ENCODE peak calls at places on chromosomes 7 and 10, in five cellular contexts. F is esophagus squamous epithelium, V is dorsolateral prefrontal cortex, A is H1, N is IMR-90. Z is an unnamed sample.
A peak's percentile ranks its signal among the peaks of the same experiment; 100 is the strongest.

GRCh38 chr10:74900297-74900696 is 73.9 kb downstream of the KAT6B start:
- DNase-seq in F (no peak), V (no peak), A (no peak), N (no peak), Z (no peak)

GRCh38 chr7:136114966-136115762 is 138.0 kb upstream of the MTPN start:
- DNase-seq in F (no peak), V (no peak), A (peak; percentile 82), N (peak; percentile 52), Z (peak; percentile 25)

GRCh38 chr7:43537765-43538403 is 45.0 kb upstream of the STK17A start:
- DNase-seq in F (no peak), V (no peak), A (no peak), N (no peak), Z (no peak)

GRCh38 chr7:44854644-44855364 is 6.9 kb upstream of the H2AZ2 start:
- DNase-seq in F (no peak), V (no peak), A (no peak), N (peak; percentile 47), Z (no peak)

GRCh38 chr10:123140164-123140982 is 4.6 kb downstream of the HMX3 start:
- DNase-seq in F (no peak), V (no peak), A (peak; percentile 78), N (no peak), Z (no peak)

GRCh38 chr7:16007911-16008310 is 321.4 kb upstream of the MEOX2 start:
- DNase-seq in F (no peak), V (no peak), A (no peak), N (no peak), Z (no peak)

GRCh38 chr10:70743879-70744278 is 41.3 kb downstream of the TBATA start:
- DNase-seq in F (no peak), V (no peak), A (no peak), N (no peak), Z (no peak)

GRCh38 chr7:37092548-37092947 is 356.1 kb downstream of the ELMO1 start:
- DNase-seq in F (no peak), V (no peak), A (no peak), N (no peak), Z (no peak)

GRCh38 chr7:99919814-99920618 is 686 bp upstream of the TRIM4 start:
- DNase-seq in F (no peak), V (no peak), A (no peak), N (peak; percentile 9), Z (no peak)

GRCh38 chr7:81515009-81515408 is 254.8 kb downstream of the HGF start:
- DNase-seq in F (no peak), V (no peak), A (no peak), N (peak; percentile 49), Z (peak; percentile 53)

GRCh38 chr10:58028597-58029366 is 238.9 kb downstream of the IPMK start:
- DNase-seq in F (no peak), V (no peak), A (no peak), N (peak; percentile 89), Z (peak; percentile 69)

GRCh38 chr10:112919721-112920120 is 30.3 kb upstream of the TCF7L2 start:
- DNase-seq in F (no peak), V (no peak), A (no peak), N (peak; percentile 87), Z (peak; percentile 80)

GRCh38 chr10:6023661-6024333 is 38.4 kb downstream of the IL2RA start:
- DNase-seq in F (no peak), V (no peak), A (no peak), N (no peak), Z (peak; percentile 82)

GRCh38 chr10:24703700-24704099 is 20.0 kb downstream of the ARHGAP21 start:
- DNase-seq in F (no peak), V (no peak), A (no peak), N (peak; percentile 93), Z (peak; percentile 65)

GRCh38 chr7:138979226-138979979 is 1.8 kb downstream of the KIAA1549 start:
- DNase-seq in F (no peak), V (no peak), A (no peak), N (peak; percentile 24), Z (peak; percentile 27)

GRCh38 chr7:106056513-106057203 is 55.5 kb downstream of the SYPL1 start:
- DNase-seq in F (no peak), V (peak; percentile 58), A (peak; percentile 71), N (peak; percentile 69), Z (peak; percentile 52)

GRCh38 chr7:53485354-53485753 is 449.9 kb downstream of the POM121L12 start:
- DNase-seq in F (no peak), V (no peak), A (no peak), N (no peak), Z (no peak)

GRCh38 chr7:26912933-26913536 is 48.6 kb upstream of the SKAP2 start:
- DNase-seq in F (no peak), V (no peak), A (no peak), N (no peak), Z (no peak)

GRCh38 chr10:79017882-79018550 is 50.8 kb upstream of the ZMIZ1 start:
- DNase-seq in F (no peak), V (no peak), A (no peak), N (no peak), Z (no peak)

GRCh38 chr7:51326646-51327286 is 10.2 kb upstream of the COBL start:
- DNase-seq in F (no peak), V (no peak), A (peak; percentile 84), N (no peak), Z (no peak)

GRCh38 chr7:51325231-51325630 is 8.6 kb upstream of the COBL start:
- DNase-seq in F (no peak), V (no peak), A (no peak), N (no peak), Z (no peak)

GRCh38 chr7:51325937-51326336 is 9.3 kb upstream of the COBL start:
- DNase-seq in F (no peak), V (no peak), A (peak; percentile 29), N (no peak), Z (no peak)

GRCh38 chr7:51321961-51322515 is 5.4 kb upstream of the COBL start:
- DNase-seq in F (no peak), V (no peak), A (peak; percentile 39), N (no peak), Z (no peak)

DNA sequence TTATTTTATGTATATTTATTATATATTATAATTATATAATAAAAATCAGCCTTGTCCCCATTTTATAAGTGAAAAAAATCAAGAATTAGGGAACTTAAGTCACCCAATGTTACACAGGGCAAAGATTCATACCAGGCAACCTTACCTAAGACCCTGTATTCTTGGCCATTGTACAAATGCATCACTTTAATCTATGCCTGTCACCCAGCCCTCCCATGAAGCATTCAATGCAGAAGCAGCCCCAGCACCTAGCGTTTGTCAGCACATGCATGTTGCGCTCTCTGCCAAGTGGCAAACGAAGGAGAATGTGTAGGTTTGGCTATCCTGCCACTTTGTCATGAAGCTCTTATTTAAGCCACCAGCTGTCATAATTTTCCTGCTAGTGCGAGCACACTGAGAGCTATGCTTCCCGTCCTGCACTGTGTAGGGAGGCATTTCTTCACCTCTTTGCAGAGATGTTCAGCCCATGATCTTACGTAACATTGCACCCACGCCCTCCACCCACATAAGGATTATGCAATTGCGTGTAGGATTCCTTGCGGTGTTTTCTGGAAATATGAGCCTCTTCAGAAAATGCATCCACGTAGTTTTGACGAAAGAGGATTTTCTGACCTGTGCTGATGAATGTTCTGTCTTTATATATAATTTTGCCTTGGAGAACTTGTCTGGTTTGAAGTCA is 7.7 kb upstream of the COBL start:
- DNase-seq in F (no peak), V (no peak), A (peak; percentile 37), N (no peak), Z (no peak)
- TF ChIP-seq CTCF in F (no peak), V (no peak), A (no peak), N (no peak), Z (no peak)

GRCh38 chr7:98733036-98733435 is 116.0 kb downstream of the NPTX2 start:
- DNase-seq in F (no peak), V (no peak), A (peak; percentile 96), N (peak; percentile 6), Z (peak; percentile 17)
- TF ChIP-seq CTCF in F (peak; percentile 52), V (no peak), A (peak; percentile 92), N (no peak), Z (peak; percentile 77)

DNA sequence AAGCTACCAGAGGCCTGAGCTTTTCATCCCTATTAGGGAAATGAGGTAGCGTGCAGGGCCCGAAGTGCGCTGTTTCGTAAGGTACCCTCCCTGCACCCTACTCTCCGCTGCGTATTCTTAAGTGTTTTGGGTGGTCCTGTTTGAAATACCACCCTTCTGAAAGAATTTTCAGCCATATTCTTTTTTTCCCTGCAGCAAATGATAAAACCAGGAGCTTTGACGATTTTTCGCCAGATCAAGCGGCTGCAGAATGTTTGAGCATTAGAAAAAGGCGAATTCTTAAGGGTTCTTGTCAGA is 1.2 kb downstream of the RSBN1L start:
- DNase-seq in F (peak; percentile 2), V (no peak), A (no peak), N (no peak), Z (no peak)
- TF ChIP-seq CTCF in F (no peak), V (no peak), A (no peak), N (no peak), Z (no peak)

DNA sequence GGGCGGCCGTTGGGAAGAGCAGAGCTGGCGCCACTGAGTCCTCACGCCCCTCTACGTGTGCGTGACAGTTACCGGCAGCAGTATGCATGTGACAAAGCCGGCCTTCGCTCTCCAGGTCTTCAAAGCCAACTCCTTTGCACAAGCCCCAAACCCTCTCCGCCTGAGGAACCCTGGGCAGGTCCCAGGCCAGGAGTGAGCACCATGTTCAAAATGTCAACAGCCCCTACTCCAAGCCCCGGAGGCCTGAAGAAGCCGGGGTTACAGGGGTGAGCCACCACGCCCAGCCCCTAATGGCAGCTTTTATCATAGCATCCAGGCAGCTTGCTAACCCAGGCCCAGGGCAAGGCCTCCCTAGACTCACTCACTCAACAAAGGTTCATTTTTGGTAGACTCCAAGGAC is 70.8 kb downstream of the OAT start:
- DNase-seq in F (no peak), V (no peak), A (no peak), N (no peak), Z (no peak)
- TF ChIP-seq CTCF in F (no peak), V (no peak), A (peak; percentile 37), N (no peak), Z (no peak)

GRCh38 chr7:28239823-28240204 is 59.2 kb upstream of the JAZF1 start:
- DNase-seq in F (no peak), V (no peak), A (no peak), N (no peak), Z (no peak)

GRCh38 chr7:28243861-28244260 is 63.3 kb upstream of the JAZF1 start:
- DNase-seq in F (no peak), V (no peak), A (no peak), N (no peak), Z (no peak)

GRCh38 chr7:28240466-28240865 is 59.9 kb upstream of the JAZF1 start:
- DNase-seq in F (no peak), V (no peak), A (no peak), N (no peak), Z (no peak)

DNA sequence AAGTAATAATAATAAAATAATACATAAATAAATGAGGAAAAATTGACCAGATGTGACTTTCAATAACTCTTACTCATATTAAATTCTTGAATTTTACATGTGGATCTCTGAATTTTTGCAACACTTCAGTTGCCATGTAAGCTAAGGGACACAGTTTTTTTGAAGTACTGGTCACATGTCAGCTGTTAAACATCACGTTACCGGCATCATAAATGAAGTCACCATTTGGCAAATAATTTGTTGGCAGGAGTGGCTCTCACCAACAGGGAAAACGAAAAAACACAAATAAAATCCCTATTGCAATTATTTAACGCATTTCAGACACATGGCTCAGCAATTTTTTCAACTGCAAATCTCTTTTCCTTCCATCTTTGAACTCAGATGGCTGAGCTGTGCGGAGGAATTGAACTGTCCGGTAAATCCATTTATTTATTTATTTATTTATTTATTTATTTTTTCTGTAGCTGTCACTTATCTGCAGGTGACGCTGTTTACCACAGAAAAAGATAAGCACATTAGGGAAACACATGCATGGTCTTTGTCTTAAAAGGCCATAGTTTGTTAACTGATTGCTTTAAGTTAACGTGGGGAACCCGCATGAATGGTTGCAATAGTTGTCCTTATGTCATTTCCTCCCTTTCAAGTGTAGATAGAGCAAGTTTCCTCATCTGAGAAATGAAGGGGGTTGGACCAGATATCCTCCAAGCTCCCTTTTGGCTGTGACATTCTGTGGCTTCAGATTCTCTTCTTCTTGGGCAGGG is 64.7 kb upstream of the JAZF1 start:
- DNase-seq in F (no peak), V (no peak), A (no peak), N (no peak), Z (no peak)
- TF ChIP-seq CTCF in F (no peak), V (no peak), A (no peak), N (no peak), Z (no peak)